ENCODE peak calls at places on chromosomes 2 and 18, in six cellular contexts. One of them, this sample, is unnamed.

GRCh38 chr2:100242891-100243670 is 79.2 kb downstream of the LONRF2 start:
- DNase-seq in psoas muscle: peak; percentile 78
- DNase-seq in SJSA1: no peak
- DNase-seq in brain microvascular endothelial cell: peak; percentile 62
- DNase-seq in aorta: peak; percentile 89
- DNase-seq in substantia nigra: peak; percentile 19
- DNase-seq in this sample: peak; percentile 75

GRCh38 chr2:168705534-168706470 is 96.6 kb upstream of the NOSTRIN start:
- DNase-seq in psoas muscle: no peak
- DNase-seq in SJSA1: peak; percentile 16
- DNase-seq in brain microvascular endothelial cell: no peak
- DNase-seq in aorta: no peak
- DNase-seq in substantia nigra: no peak
- DNase-seq in this sample: peak; percentile 42

GRCh38 chr2:240820014-240820606 is at the start of gene KIF1A:
- DNase-seq in psoas muscle: peak; percentile 46
- DNase-seq in SJSA1: no peak
- DNase-seq in brain microvascular endothelial cell: no peak
- DNase-seq in aorta: no peak
- DNase-seq in substantia nigra: peak; percentile 96
- DNase-seq in this sample: no peak

GRCh38 chr18:33605250-33605649 is 27.2 kb downstream of the ASXL3 start:
- DNase-seq in psoas muscle: no peak
- DNase-seq in SJSA1: no peak
- DNase-seq in brain microvascular endothelial cell: no peak
- DNase-seq in aorta: no peak
- DNase-seq in substantia nigra: no peak
- DNase-seq in this sample: no peak

GRCh38 chr2:85240055-85240454 is 87.7 kb downstream of the TGOLN2 start:
- DNase-seq in psoas muscle: no peak
- DNase-seq in SJSA1: no peak
- DNase-seq in brain microvascular endothelial cell: no peak
- DNase-seq in aorta: no peak
- DNase-seq in substantia nigra: no peak
- DNase-seq in this sample: no peak

GRCh38 chr2:240565267-240566202 is 2.7 kb upstream of the RNPEPL1 start:
- DNase-seq in psoas muscle: peak; percentile 81
- DNase-seq in SJSA1: peak; percentile 93
- DNase-seq in brain microvascular endothelial cell: peak; percentile 69
- DNase-seq in aorta: peak; percentile 89
- DNase-seq in substantia nigra: no peak
- DNase-seq in this sample: peak; percentile 92

GRCh38 chr2:20091305-20091991 is 40.0 kb upstream of the LAPTM4A start:
- DNase-seq in psoas muscle: peak; percentile 92
- DNase-seq in SJSA1: peak; percentile 71
- DNase-seq in brain microvascular endothelial cell: peak; percentile 86
- DNase-seq in aorta: peak; percentile 80
- DNase-seq in substantia nigra: no peak
- DNase-seq in this sample: peak; percentile 90

GRCh38 chr18:49654347-49654746 is 92.5 kb downstream of the LIPG start:
- DNase-seq in psoas muscle: no peak
- DNase-seq in SJSA1: no peak
- DNase-seq in brain microvascular endothelial cell: no peak
- DNase-seq in aorta: no peak
- DNase-seq in substantia nigra: no peak
- DNase-seq in this sample: no peak

GRCh38 chr18:34023471-34023870 is 201.2 kb downstream of the NOL4 start:
- DNase-seq in psoas muscle: no peak
- DNase-seq in SJSA1: no peak
- DNase-seq in brain microvascular endothelial cell: peak; percentile 14
- DNase-seq in aorta: no peak
- DNase-seq in substantia nigra: no peak
- DNase-seq in this sample: peak; percentile 3

GRCh38 chr2:37283207-37283606 is 41.4 kb downstream of the PRKD3 start:
- DNase-seq in psoas muscle: no peak
- DNase-seq in SJSA1: no peak
- DNase-seq in brain microvascular endothelial cell: peak; percentile 86
- DNase-seq in aorta: no peak
- DNase-seq in substantia nigra: no peak
- DNase-seq in this sample: peak; percentile 46

GRCh38 chr18:11689972-11690570 is 1.0 kb downstream of the GNAL start:
- DNase-seq in psoas muscle: no peak
- DNase-seq in SJSA1: peak; percentile 14
- DNase-seq in brain microvascular endothelial cell: no peak
- DNase-seq in aorta: peak; percentile 79
- DNase-seq in substantia nigra: no peak
- DNase-seq in this sample: peak; percentile 46

GRCh38 chr2:202035089-202035940 is 1.7 kb downstream of the FZD7 start:
- DNase-seq in psoas muscle: peak; percentile 90
- DNase-seq in SJSA1: peak; percentile 31
- DNase-seq in brain microvascular endothelial cell: peak; percentile 48
- DNase-seq in aorta: peak; percentile 91
- DNase-seq in substantia nigra: peak; percentile 11
- DNase-seq in this sample: peak; percentile 85

GRCh38 chr18:10094154-10094553 is 180.3 kb downstream of the VAPA start:
- DNase-seq in psoas muscle: no peak
- DNase-seq in SJSA1: peak; percentile 6
- DNase-seq in brain microvascular endothelial cell: peak; percentile 33
- DNase-seq in aorta: no peak
- DNase-seq in substantia nigra: no peak
- DNase-seq in this sample: peak; percentile 80

GRCh38 chr2:216346781-216347180 is 25.5 kb downstream of the MARCHF4 start:
- DNase-seq in psoas muscle: no peak
- DNase-seq in SJSA1: no peak
- DNase-seq in brain microvascular endothelial cell: no peak
- DNase-seq in aorta: no peak
- DNase-seq in substantia nigra: no peak
- DNase-seq in this sample: no peak

GRCh38 chr2:186256540-186256939 is 229.5 kb upstream of the ZC3H15 start:
- DNase-seq in psoas muscle: no peak
- DNase-seq in SJSA1: peak; percentile 4
- DNase-seq in brain microvascular endothelial cell: peak; percentile 16
- DNase-seq in aorta: no peak
- DNase-seq in substantia nigra: no peak
- DNase-seq in this sample: peak; percentile 57

GRCh38 chr18:50619833-50620232 is 59.9 kb downstream of the MAPK4 start:
- DNase-seq in psoas muscle: no peak
- DNase-seq in SJSA1: no peak
- DNase-seq in brain microvascular endothelial cell: no peak
- DNase-seq in aorta: no peak
- DNase-seq in substantia nigra: no peak
- DNase-seq in this sample: no peak

GRCh38 chr2:137729305-137729704 is 235.0 kb upstream of the HNMT start:
- DNase-seq in psoas muscle: no peak
- DNase-seq in SJSA1: no peak
- DNase-seq in brain microvascular endothelial cell: no peak
- DNase-seq in aorta: no peak
- DNase-seq in substantia nigra: no peak
- DNase-seq in this sample: no peak

GRCh38 chr2:98313512-98314250 is 32.6 kb upstream of the CNGA3 start:
- DNase-seq in psoas muscle: no peak
- DNase-seq in SJSA1: no peak
- DNase-seq in brain microvascular endothelial cell: no peak
- DNase-seq in aorta: no peak
- DNase-seq in substantia nigra: no peak
- DNase-seq in this sample: no peak
- H3K27ac ChIP-seq in psoas muscle: no peak overlapping the region
- H3K27ac ChIP-seq in SJSA1: no peak overlapping the region
- H3K27ac ChIP-seq in brain microvascular endothelial cell: no peak overlapping the region
- H3K27ac ChIP-seq in aorta: no peak overlapping the region
- H3K27ac ChIP-seq in substantia nigra: no peak overlapping the region
- H3K27ac ChIP-seq in this sample: no peak overlapping the region

GRCh38 chr18:70172225-70172624 is 33.3 kb downstream of the RTTN start:
- DNase-seq in psoas muscle: no peak
- DNase-seq in SJSA1: no peak
- DNase-seq in brain microvascular endothelial cell: no peak
- DNase-seq in aorta: no peak
- DNase-seq in substantia nigra: no peak
- DNase-seq in this sample: peak; percentile 22
- H3K27ac ChIP-seq in psoas muscle: no peak overlapping the region
- H3K27ac ChIP-seq in SJSA1: no peak overlapping the region
- H3K27ac ChIP-seq in brain microvascular endothelial cell: no peak overlapping the region
- H3K27ac ChIP-seq in aorta: no peak overlapping the region
- H3K27ac ChIP-seq in substantia nigra: no peak overlapping the region
- H3K27ac ChIP-seq in this sample: no peak overlapping the region

DNA sequence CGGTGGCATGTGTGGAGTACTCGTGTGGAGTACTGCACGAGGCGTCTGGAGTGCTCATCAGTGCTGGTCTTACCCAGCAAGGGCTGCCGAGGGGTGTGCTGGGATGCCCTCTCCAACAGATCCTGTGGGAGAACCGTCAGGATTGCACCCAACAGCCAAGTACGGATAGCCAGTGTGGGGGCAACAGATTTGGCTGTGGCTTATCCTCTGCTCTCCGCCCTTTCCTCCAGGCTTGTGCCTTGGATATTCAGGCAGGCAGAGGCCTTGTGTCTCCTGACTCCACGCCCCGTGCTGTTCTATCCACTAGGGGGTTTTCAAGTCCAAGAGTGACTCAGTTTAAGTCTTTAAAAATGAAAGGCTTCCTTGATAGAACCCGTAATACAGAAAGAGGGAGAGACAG is 321.0 kb upstream of the HS6ST1 start:
- DNase-seq in psoas muscle: no peak
- DNase-seq in SJSA1: no peak
- DNase-seq in brain microvascular endothelial cell: no peak
- DNase-seq in aorta: peak; percentile 61
- DNase-seq in substantia nigra: no peak
- DNase-seq in this sample: no peak
- H3K27ac ChIP-seq in psoas muscle: no peak overlapping the region
- H3K27ac ChIP-seq in SJSA1: peak overlapping the region; percentile 83
- H3K27ac ChIP-seq in brain microvascular endothelial cell: no peak overlapping the region
- H3K27ac ChIP-seq in aorta: no peak overlapping the region
- H3K27ac ChIP-seq in substantia nigra: no peak overlapping the region
- H3K27ac ChIP-seq in this sample: no peak overlapping the region

GRCh38 chr2:64608867-64609228 is 44.9 kb downstream of the SERTAD2 start:
- DNase-seq in psoas muscle: peak; percentile 60
- DNase-seq in SJSA1: no peak
- DNase-seq in brain microvascular endothelial cell: no peak
- DNase-seq in aorta: no peak
- DNase-seq in substantia nigra: no peak
- DNase-seq in this sample: no peak

GRCh38 chr2:64605991-64606494 is 47.7 kb downstream of the SERTAD2 start:
- DNase-seq in psoas muscle: no peak
- DNase-seq in SJSA1: no peak
- DNase-seq in brain microvascular endothelial cell: no peak
- DNase-seq in aorta: no peak
- DNase-seq in substantia nigra: no peak
- DNase-seq in this sample: no peak

GRCh38 chr2:64606495-64607363 is 47.0 kb downstream of the SERTAD2 start:
- DNase-seq in psoas muscle: peak; percentile 92
- DNase-seq in SJSA1: no peak
- DNase-seq in brain microvascular endothelial cell: no peak
- DNase-seq in aorta: peak; percentile 94
- DNase-seq in substantia nigra: peak; percentile 45
- DNase-seq in this sample: peak; percentile 29

GRCh38 chr2:64609229-64609994 is 44.3 kb downstream of the SERTAD2 start:
- DNase-seq in psoas muscle: peak; percentile 86
- DNase-seq in SJSA1: no peak
- DNase-seq in brain microvascular endothelial cell: no peak
- DNase-seq in aorta: peak; percentile 88
- DNase-seq in substantia nigra: peak; percentile 43
- DNase-seq in this sample: peak; percentile 48

DNA sequence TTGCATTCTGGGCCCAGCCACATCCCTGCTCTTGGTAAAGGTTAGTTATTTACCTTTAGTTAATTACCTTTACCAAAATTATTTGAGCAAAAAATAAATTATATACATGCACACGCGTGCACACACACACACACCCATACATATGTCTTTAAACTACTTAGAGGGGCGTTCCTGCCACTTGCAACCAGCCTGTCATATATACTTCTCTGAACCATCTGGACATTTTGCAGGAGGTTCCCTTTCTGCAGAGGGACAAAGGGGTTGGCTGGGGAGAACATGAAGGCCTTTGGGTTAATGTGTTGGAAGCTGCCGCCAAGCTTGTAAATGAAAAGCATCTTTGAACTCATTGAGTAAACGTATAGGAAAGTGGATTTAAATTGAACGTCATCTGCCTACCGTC is 46.3 kb downstream of the SERTAD2 start:
- DNase-seq in psoas muscle: no peak
- DNase-seq in SJSA1: no peak
- DNase-seq in brain microvascular endothelial cell: no peak
- DNase-seq in aorta: no peak
- DNase-seq in substantia nigra: no peak
- DNase-seq in this sample: no peak
- H3K27ac ChIP-seq in psoas muscle: peak overlapping the region; percentile 75
- H3K27ac ChIP-seq in SJSA1: no peak overlapping the region
- H3K27ac ChIP-seq in brain microvascular endothelial cell: no peak overlapping the region
- H3K27ac ChIP-seq in aorta: no peak overlapping the region
- H3K27ac ChIP-seq in substantia nigra: no peak overlapping the region
- H3K27ac ChIP-seq in this sample: no peak overlapping the region